ENCODE peak calls at places on chromosomes 13 and 19, in ten cellular contexts. Q is CD4-positive, CD25-positive, alpha-beta regulatory T cell; Y is CD8-positive, alpha-beta memory T cell; D is thoracic aorta; E is GM23248; C is OCI-LY7; X is heart left ventricle; N is left ventricle myocardium inferior; A is Peyer's patch; P is mesendoderm. F is an unnamed sample. For H3K36me3, the result is how much of the 10 kb centered on the place peaks cover.

GRCh38 chr13:114128624-114129522 is 3.5 kb downstream of the RASA3 start:
- DNase-seq in Q (peak), Y (peak), D (peak), E (peak), C (peak), X (peak), N (peak), A (peak), P (no peak), F (peak)

GRCh38 chr19:16233081-16233776 is 35.5 kb downstream of the AP1M1 start:
- DNase-seq in Q (no peak), Y (no peak), D (no peak), E (no peak), C (no peak), X (no peak), N (no peak), A (no peak), P (no peak), F (no peak)

GRCh38 chr19:14322889-14323463 is 58.3 kb upstream of the ADGRE5 start:
- DNase-seq in Q (no peak), Y (no peak), D (no peak), E (no peak), C (no peak), X (no peak), N (no peak), A (no peak), P (no peak), F (no peak)

GRCh38 chr19:7294571-7295212 is 478 bp upstream of the INSR start:
- DNase-seq in Q (no peak), Y (no peak), D (peak), E (peak), C (peak), X (peak), N (peak), A (peak), P (peak), F (peak)

GRCh38 chr13:40665754-40666057 is 735 bp downstream of the FOXO1 start:
- DNase-seq in Q (no peak), Y (peak), D (no peak), E (peak), C (peak), X (no peak), N (peak), A (no peak), P (peak), F (no peak)

GRCh38 chr13:109881961-109882558 is 95.7 kb upstream of the IRS2 start:
- DNase-seq in Q (no peak), Y (no peak), D (no peak), E (no peak), C (no peak), X (no peak), N (no peak), A (no peak), P (peak), F (no peak)

GRCh38 chr13:50358221-50358620 is 343.0 kb downstream of the KCNRG start:
- DNase-seq in Q (no peak), Y (no peak), D (no peak), E (no peak), C (no peak), X (no peak), N (no peak), A (no peak), P (no peak), F (no peak)

GRCh38 chr19:42695811-42696503 is 44.3 kb downstream of the PSG3 start:
- DNase-seq in Q (no peak), Y (no peak), D (no peak), E (no peak), C (no peak), X (no peak), N (no peak), A (no peak), P (no peak), F (no peak)

GRCh38 chr19:41263850-41264580 is at the start of gene HNRNPUL1:
- DNase-seq in Q (peak), Y (peak), D (peak), E (peak), C (peak), X (peak), N (peak), A (peak), P (peak), F (peak)

GRCh38 chr19:8512115-8512967 is 1.6 kb downstream of the ZNF414 start:
- DNase-seq in Q (no peak), Y (no peak), D (no peak), E (peak), C (peak), X (no peak), N (no peak), A (no peak), P (peak), F (no peak)

GRCh38 chr19:22595918-22596341 is 38.2 kb upstream of the ZNF492 start:
- DNase-seq in Q (no peak), Y (no peak), D (no peak), E (no peak), C (no peak), X (peak), N (peak), A (no peak), P (no peak), F (no peak)

GRCh38 chr13:59038824-59039223 is 1124.9 kb downstream of the DIAPH3 start:
- DNase-seq in Q (no peak), Y (no peak), D (no peak), E (no peak), C (no peak), X (no peak), N (no peak), A (no peak), P (no peak), F (no peak)

GRCh38 chr13:30463820-30464495 is 1.8 kb downstream of the HMGB1 start:
- DNase-seq in Q (peak), Y (peak), D (no peak), E (peak), C (peak), X (peak), N (peak), A (peak), P (peak), F (peak)

GRCh38 chr19:15421136-15421535 is 2.3 kb upstream of the AKAP8L start:
- DNase-seq in Q (no peak), Y (no peak), D (no peak), E (no peak), C (no peak), X (peak), N (no peak), A (no peak), P (no peak), F (no peak)

GRCh38 chr19:41993612-41994483 is at the start of gene ATP1A3:
- DNase-seq in Q (peak), Y (peak), D (no peak), E (peak), C (peak), X (peak), N (peak), A (peak), P (peak), F (no peak)

GRCh38 chr19:543912-544608 is at the start of gene GZMM:
- DNase-seq in Q (peak), Y (peak), D (no peak), E (no peak), C (no peak), X (no peak), N (no peak), A (peak), P (no peak), F (no peak)

GRCh38 chr13:49183672-49184315 is 36.3 kb upstream of the MLNR start:
- DNase-seq in Q (no peak), Y (no peak), D (no peak), E (peak), C (no peak), X (no peak), N (no peak), A (no peak), P (peak), F (no peak)

GRCh38 chr13:28545583-28546333 is 50.8 kb upstream of the FLT1 start:
- DNase-seq in Q (no peak), Y (no peak), D (no peak), E (no peak), C (no peak), X (no peak), N (no peak), A (no peak), P (peak), F (no peak)

GRCh38 chr13:19890030-19890429 is 26.6 kb upstream of the ZMYM5 start:
- DNase-seq in Q (no peak), Y (no peak), D (no peak), E (no peak), C (no peak), X (no peak), N (no peak), A (no peak), P (no peak), F (no peak)

GRCh38 chr13:42229287-42229686 is 42.7 kb upstream of the AKAP11 start:
- DNase-seq in Q (no peak), Y (no peak), D (no peak), E (no peak), C (no peak), X (no peak), N (no peak), A (no peak), P (no peak), F (no peak)

GRCh38 chr13:20412761-20413355 is 112.8 kb downstream of the CRYL1 start:
- DNase-seq in Q (no peak), Y (no peak), D (no peak), E (peak), C (no peak), X (no peak), N (no peak), A (no peak), P (peak), F (no peak)

GRCh38 chr13:47397739-47398138 is 500.9 kb upstream of the HTR2A start:
- DNase-seq in Q (no peak), Y (no peak), D (no peak), E (peak), C (no peak), X (no peak), N (no peak), A (no peak), P (peak), F (no peak)

GRCh38 chr13:113906566-113906965 is 42.7 kb upstream of the GAS6 start:
- DNase-seq in Q (no peak), Y (no peak), D (no peak), E (peak), C (no peak), X (no peak), N (no peak), A (no peak), P (no peak), F (peak)

GRCh38 chr13:30895773-30896172 is 10.3 kb upstream of the MEDAG start:
- DNase-seq in Q (no peak), Y (no peak), D (peak), E (peak), C (no peak), X (peak), N (peak), A (no peak), P (peak), F (no peak)

GRCh38 chr19:29667390-29667783 is 2.1 kb downstream of the PLEKHF1 start:
- DNase-seq in Q (no peak), Y (no peak), D (no peak), E (no peak), C (no peak), X (no peak), N (no peak), A (no peak), P (no peak), F (no peak)

GRCh38 chr13:48595330-48596127 is 58.2 kb upstream of the CYSLTR2 start:
- DNase-seq in Q (peak), Y (peak), D (no peak), E (peak), C (peak), X (peak), N (peak), A (no peak), P (peak), F (peak)

GRCh38 chr19:1264801-1265610 is 4.1 kb upstream of the CIRBP start:
- DNase-seq in Q (no peak), Y (no peak), D (no peak), E (peak), C (peak), X (peak), N (peak), A (peak), P (peak), F (peak)

GRCh38 chr19:46828484-46828883 is 22.2 kb downstream of the AP2S1 start:
- DNase-seq in Q (no peak), Y (no peak), D (no peak), E (peak), C (no peak), X (no peak), N (no peak), A (no peak), P (no peak), F (no peak)

GRCh38 chr19:11064831-11065303 is 24.4 kb upstream of the LDLR start:
- DNase-seq in Q (no peak), Y (no peak), D (no peak), E (peak), C (no peak), X (no peak), N (no peak), A (no peak), P (no peak), F (no peak)

GRCh38 chr13:56187331-56187730 is 953.4 kb upstream of the PRR20A start:
- DNase-seq in Q (no peak), Y (no peak), D (no peak), E (no peak), C (no peak), X (no peak), N (no peak), A (no peak), P (no peak), F (no peak)

GRCh38 chr13:88736026-88736425 is 1064.9 kb downstream of the SLITRK5 start:
- DNase-seq in Q (no peak), Y (no peak), D (no peak), E (no peak), C (no peak), X (no peak), N (no peak), A (no peak), P (no peak), F (no peak)

GRCh38 chr13:29362849-29363604 is 232.5 kb downstream of the SLC7A1 start:
- DNase-seq in Q (peak), Y (no peak), D (no peak), E (peak), C (peak), X (peak), N (no peak), A (no peak), P (peak), F (no peak)

GRCh38 chr19:4714016-4714415 is 9.6 kb downstream of the DPP9 start:
- DNase-seq in Q (no peak), Y (no peak), D (no peak), E (no peak), C (no peak), X (no peak), N (no peak), A (no peak), P (no peak), F (no peak)

GRCh38 chr19:4715529-4716221 is 8.0 kb downstream of the DPP9 start:
- DNase-seq in Q (no peak), Y (no peak), D (no peak), E (no peak), C (no peak), X (peak), N (no peak), A (no peak), P (no peak), F (peak)

GRCh38 chr19:4711211-4711610 is 12.4 kb downstream of the DPP9 start:
- DNase-seq in Q (no peak), Y (no peak), D (no peak), E (no peak), C (no peak), X (no peak), N (no peak), A (no peak), P (no peak), F (no peak)

GRCh38 chr19:4712771-4713170 is 10.9 kb downstream of the DPP9 start:
- DNase-seq in Q (no peak), Y (no peak), D (no peak), E (no peak), C (no peak), X (no peak), N (peak), A (no peak), P (no peak), F (no peak)

GRCh38 chr19:4713384-4713951 is 10.2 kb downstream of the DPP9 start:
- DNase-seq in Q (no peak), Y (no peak), D (no peak), E (peak), C (no peak), X (peak), N (peak), A (no peak), P (no peak), F (peak)
- H3K36me3 ChIP-seq in Q (half or more), Y (under half), D (under half), E (under half), C (half or more), X (half or more), N (half or more), A (under half), P (under half), F (under half)

GRCh38 chr19:52664461-52664860 is 26.3 kb upstream of the ZNF83 start:
- DNase-seq in Q (no peak), Y (no peak), D (no peak), E (no peak), C (no peak), X (no peak), N (no peak), A (no peak), P (no peak), F (no peak)
- H3K27ac ChIP-seq in Q (no peak), Y (no peak), D (no peak), E (no peak), C (no peak), X (no peak), N (no peak), A (no peak), P (no peak), F (no peak)

GRCh38 chr19:36152886-36153525 is 759 bp upstream of the COX7A1 start:
- DNase-seq in Q (no peak), Y (no peak), D (no peak), E (no peak), C (no peak), X (no peak), N (no peak), A (no peak), P (no peak), F (no peak)

GRCh38 chr19:36152061-36152885 is at the start of gene COX7A1:
- DNase-seq in Q (no peak), Y (no peak), D (no peak), E (peak), C (no peak), X (peak), N (peak), A (no peak), P (no peak), F (no peak)

GRCh38 chr19:36150586-36150985 is 1.7 kb downstream of the COX7A1 start:
- DNase-seq in Q (no peak), Y (no peak), D (no peak), E (no peak), C (no peak), X (no peak), N (no peak), A (no peak), P (no peak), F (no peak)

GRCh38 chr19:36149673-36150406 is 2.4 kb downstream of the COX7A1 start:
- DNase-seq in Q (no peak), Y (no peak), D (no peak), E (no peak), C (no peak), X (peak), N (peak), A (no peak), P (no peak), F (no peak)

GRCh38 chr19:36151144-36152051 is 849 bp downstream of the COX7A1 start:
- DNase-seq in Q (no peak), Y (no peak), D (peak), E (peak), C (no peak), X (peak), N (peak), A (no peak), P (peak), F (no peak)
- H3K4me3 ChIP-seq in Q (no peak), Y (no peak), D (peak), E (peak), C (no peak), X (peak), N (peak), A (peak), P (no peak), F (peak)

DNA sequence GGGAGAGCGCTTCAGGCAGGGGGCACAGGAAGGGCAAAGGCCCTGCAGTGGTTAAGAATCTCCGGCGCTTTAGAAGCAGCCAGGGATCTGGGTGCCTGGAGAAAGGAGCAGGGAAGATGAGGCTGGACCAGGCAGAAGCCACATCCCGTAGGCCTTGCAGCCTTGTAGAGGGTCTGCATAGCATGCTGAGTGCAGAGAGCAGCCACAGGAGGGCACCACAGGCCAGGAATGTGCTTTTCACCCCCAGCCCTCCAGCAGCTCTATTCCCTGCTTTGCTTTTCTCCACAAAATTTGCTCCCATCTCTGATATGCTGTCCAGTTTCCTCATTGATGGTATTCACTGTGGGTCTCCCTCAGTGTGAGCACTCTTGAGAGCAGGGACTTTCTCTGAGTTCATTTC is 5.7 kb downstream of the WDR62 start:
- DNase-seq in Q (peak), Y (no peak), D (no peak), E (peak), C (peak), X (peak), N (peak), A (no peak), P (peak), F (no peak)
- H3K36me3 ChIP-seq in Q (under half), Y (under half), D (under half), E (under half), C (half or more), X (under half), N (under half), A (under half), P (under half), F (under half)

DNA sequence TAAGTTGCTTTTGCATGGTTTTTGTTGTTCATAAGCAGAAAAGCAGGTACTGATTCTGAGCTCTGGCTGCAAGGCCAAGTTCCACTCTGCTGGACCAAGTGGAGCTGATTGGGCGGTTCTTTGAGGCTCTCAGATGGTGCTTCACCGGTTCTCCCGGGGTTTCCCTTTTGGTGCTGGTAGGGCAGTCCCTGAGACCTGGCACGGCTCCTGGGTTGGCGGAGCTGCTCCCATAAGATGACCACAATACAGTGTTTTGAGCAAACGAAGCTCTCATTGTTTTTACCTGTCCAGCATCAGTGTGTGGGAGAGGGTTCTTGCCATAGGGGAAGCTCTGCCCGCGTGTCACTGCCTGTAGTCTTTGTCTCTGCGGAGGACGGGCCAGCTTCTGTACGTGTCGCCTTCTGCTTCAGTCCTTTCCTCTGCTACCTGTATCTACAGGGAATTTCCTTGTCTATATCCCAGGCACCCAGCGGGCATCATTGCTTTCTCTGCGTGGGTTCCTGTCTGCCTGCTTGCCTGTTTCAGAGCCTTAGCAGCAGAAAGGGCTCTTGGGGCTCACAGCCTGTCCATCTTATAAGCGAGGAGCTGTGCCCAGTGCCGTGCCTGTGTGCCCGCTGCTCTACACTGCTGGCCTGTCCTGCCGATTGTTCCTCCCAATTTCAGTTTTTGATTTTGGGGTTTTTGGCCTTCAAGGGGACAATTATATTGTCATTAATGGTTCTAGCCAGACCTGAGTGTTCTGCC is 2.3 kb downstream of the U2AF2 start:
- DNase-seq in Q (no peak), Y (no peak), D (no peak), E (peak), C (no peak), X (no peak), N (no peak), A (no peak), P (no peak), F (no peak)
- H3K27ac ChIP-seq in Q (peak), Y (peak), D (no peak), E (peak), C (peak), X (no peak), N (no peak), A (no peak), P (no peak), F (no peak)